ENCODE peak calls at places on chromosome 19, in five cellular contexts. B is NCI-H1048; X is stimulated activated CD4-positive, alpha-beta T cell treated with anti-CD3 and anti-CD28 coated beads, Interleukin-1b, Interleukin-23, amount 100 ng/mL, for 4 hours; W is T-helper 1 cell; Q is fibroblast of pulmonary artery. N is an unnamed sample.

GRCh38 chr19:15780595-15781418 is 6.7 kb upstream of the OR10H5 start:
- DNase-seq in B (no peak), X (no peak), W (no peak), Q (no peak), N (no peak)

GRCh38 chr19:55442372-55443044 is 592 bp downstream of the SHISA7 start:
- DNase-seq in B (no peak), X (no peak), W (no peak), Q (no peak), N (no peak)

GRCh38 chr19:45153339-45154063 is 7.3 kb downstream of the NKPD1 start:
- DNase-seq in B (no peak), X (peak), W (no peak), Q (peak), N (no peak)

GRCh38 chr19:7242601-7243258 is 51.5 kb downstream of the INSR start:
- DNase-seq in B (no peak), X (no peak), W (no peak), Q (peak), N (no peak)

GRCh38 chr19:17486545-17486944 is 16.2 kb downstream of the SLC27A1 start:
- DNase-seq in B (no peak), X (no peak), W (no peak), Q (no peak), N (no peak)

GRCh38 chr19:11736696-11737095 is 2.0 kb downstream of the ZNF823 start:
- DNase-seq in B (no peak), X (no peak), W (no peak), Q (peak), N (no peak)

GRCh38 chr19:35601971-35602370 is 10.6 kb upstream of the HAUS5 start:
- DNase-seq in B (no peak), X (no peak), W (no peak), Q (no peak), N (no peak)

GRCh38 chr19:4636151-4636717 is 3.1 kb upstream of the TNFAIP8L1 start:
- DNase-seq in B (no peak), X (peak), W (peak), Q (peak), N (peak)